ENCODE peak calls at places on chromosomes 3 and 15, in five cellular contexts. M is H9, C is mesenchymal stem cell, K is neuronal stem cell, S is H1. T is an unnamed sample.

GRCh38 chr15:97759363-97759762 is 201.1 kb upstream of the ARRDC4 start:
- DNase-seq in S (no peak), C (peak), M (no peak), K (no peak), T (no peak)

GRCh38 chr3:80770106-80771079 is 991.1 kb downstream of the GBE1 start:
- DNase-seq in C (no peak), K (no peak), M (no peak), S (no peak), T (peak)

GRCh38 chr3:152019516-152019915 is 146.1 kb downstream of the SUCNR1 start:
- DNase-seq in M (no peak), S (no peak), C (no peak), K (no peak), T (peak)

GRCh38 chr3:113404637-113405036 is 36.7 kb downstream of the CFAP44 start:
- DNase-seq in K (no peak), M (no peak), C (no peak), S (no peak), T (no peak)

GRCh38 chr3:30355622-30356021 is 250.8 kb upstream of the TGFBR2 start:
- DNase-seq in K (no peak), C (no peak), M (no peak), S (no peak), T (no peak)

GRCh38 chr15:31360843-31361763 is 34.5 kb downstream of the KLF13 start:
- DNase-seq in C (no peak), K (no peak), S (no peak), M (no peak), T (no peak)

GRCh38 chr15:26773917-26774316 is 1.1 kb upstream of the GABRB3 start:
- DNase-seq in M (peak), S (no peak), C (no peak), K (peak), T (no peak)

GRCh38 chr15:54273928-54274327 is 295.7 kb downstream of the UNC13C start:
- DNase-seq in K (no peak), S (no peak), C (no peak), M (no peak), T (no peak)

GRCh38 chr3:71537211-71537611 is 46.3 kb downstream of the FOXP1 start:
- DNase-seq in C (peak), K (peak), S (no peak), M (no peak), T (peak)

GRCh38 chr3:80017369-80017768 is 249.6 kb upstream of the ROBO1 start:
- DNase-seq in M (no peak), S (no peak), C (no peak), K (no peak), T (no peak)

GRCh38 chr3:178193846-178194245 is 342.4 kb upstream of the KCNMB2 start:
- DNase-seq in S (no peak), K (no peak), M (no peak), C (no peak), T (no peak)

GRCh38 chr3:4313606-4314308 is 10.6 kb downstream of the SETMAR start:
- DNase-seq in S (no peak), K (no peak), C (no peak), M (no peak), T (no peak)

GRCh38 chr15:94174399-94174802 is 57.0 kb upstream of the MCTP2 start:
- DNase-seq in M (no peak), K (no peak), S (no peak), C (peak), T (no peak)

GRCh38 chr15:99095626-99096025 is 9.3 kb upstream of the SYNM start:
- DNase-seq in S (no peak), C (no peak), K (no peak), M (no peak), T (no peak)

GRCh38 chr3:86914651-86915050 is 76.3 kb downstream of the VGLL3 start:
- DNase-seq in S (no peak), K (no peak), C (no peak), M (no peak), T (no peak)

GRCh38 chr3:32048487-32049174 is 57.8 kb upstream of the GPD1L start:
- DNase-seq in C (no peak), S (no peak), M (no peak), K (no peak), T (no peak)

GRCh38 chr3:9402410-9403228 is 5.2 kb downstream of the SETD5 start:
- DNase-seq in C (peak), M (peak), S (peak), K (peak), T (peak)

GRCh38 chr3:101902041-101902440 is 52.7 kb downstream of the NFKBIZ start:
- DNase-seq in S (no peak), M (no peak), C (peak), K (no peak), T (peak)

GRCh38 chr3:98732239-98733054 is 30.7 kb upstream of the ST3GAL6 start:
- DNase-seq in S (peak), M (peak), C (peak), K (peak), T (peak)

GRCh38 chr3:111246967-111247760 is 175.5 kb downstream of the NECTIN3 start:
- DNase-seq in C (peak), S (no peak), M (no peak), K (no peak), T (no peak)

GRCh38 chr15:89448825-89449224 is 47.6 kb downstream of the RHCG start:
- DNase-seq in S (peak), K (no peak), M (no peak), C (no peak), T (no peak)

GRCh38 chr15:68209735-68210408 is 4.7 kb upstream of the CALML4 start:
- DNase-seq in M (no peak), K (no peak), S (no peak), C (no peak), T (no peak)

GRCh38 chr3:138072816-138073215 is 42.6 kb downstream of the DZIP1L start:
- DNase-seq in S (no peak), K (no peak), C (no peak), M (peak), T (no peak)

GRCh38 chr3:51381333-51381705 is 3.8 kb upstream of the MANF start:
- DNase-seq in S (no peak), C (no peak), M (no peak), K (no peak), T (no peak)

GRCh38 chr15:77420610-77421369 is at the start of gene HMG20A:
- DNase-seq in S (peak), K (peak), M (peak), C (peak), T (peak)
- H3K18ac ChIP-seq in S (peak), K (peak), M (peak), C (peak), T (peak)

GRCh38 chr15:73321496-73322344 is 47.0 kb downstream of the HCN4 start:
- DNase-seq in C (no peak), M (no peak), K (no peak), S (no peak), T (no peak)

GRCh38 chr15:73320619-73321180 is 48.1 kb downstream of the HCN4 start:
- DNase-seq in K (no peak), S (no peak), C (no peak), M (no peak), T (no peak)

GRCh38 chr15:73319460-73320245 is 49.1 kb downstream of the HCN4 start:
- DNase-seq in M (no peak), S (no peak), C (no peak), K (no peak), T (no peak)

GRCh38 chr15:73318463-73319351 is 50.1 kb downstream of the HCN4 start:
- DNase-seq in K (peak), M (peak), S (peak), C (no peak), T (no peak)

DNA sequence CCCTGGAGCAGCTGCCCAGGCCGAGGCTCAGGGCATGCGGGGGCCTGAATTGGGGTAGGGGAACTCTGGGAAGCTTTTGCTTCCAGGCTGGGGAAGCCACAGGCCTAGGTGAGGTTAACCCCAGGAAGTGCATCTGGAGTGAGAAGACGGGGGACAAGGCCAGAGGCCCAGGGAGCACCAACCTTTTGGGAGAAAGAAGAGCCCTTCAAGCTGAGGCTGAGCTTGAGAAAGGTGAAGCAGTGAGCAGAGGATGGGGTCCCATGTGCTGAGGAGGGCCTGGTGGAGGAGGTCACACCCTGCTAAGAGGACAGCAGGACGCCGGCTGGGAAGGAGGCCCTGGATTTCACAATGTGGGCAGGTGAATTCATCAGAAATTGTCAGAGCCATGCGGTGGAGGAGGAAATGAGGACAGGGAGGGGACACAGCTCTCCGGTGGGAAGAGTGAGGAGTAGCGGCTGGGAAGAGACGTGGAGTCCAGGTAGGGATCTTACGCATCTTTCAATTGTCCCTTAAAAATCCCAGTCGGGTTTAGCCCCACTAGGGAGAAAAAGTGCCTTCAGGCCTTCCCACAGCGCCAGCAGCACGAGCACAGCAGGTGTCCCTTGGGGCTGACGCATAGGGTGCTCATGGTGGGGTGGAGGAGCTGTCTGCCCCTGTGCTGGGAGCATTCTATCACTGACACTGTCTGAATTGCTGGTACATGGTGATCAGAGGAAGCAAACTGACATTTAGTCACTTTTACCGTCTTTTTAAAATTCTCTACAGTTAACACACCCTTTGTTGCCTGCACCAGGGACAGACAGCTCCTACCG is 50.9 kb downstream of the HCN4 start:
- DNase-seq in M (peak), S (no peak), K (no peak), C (no peak), T (peak)
- H2BK12ac ChIP-seq in M (no peak), S (peak), K (no peak), C (no peak), T (no peak)

GRCh38 chr15:74038707-74039655 is 43.4 kb downstream of the GOLGA6A start:
- DNase-seq in C (peak), S (no peak), K (no peak), M (no peak), T (no peak)

GRCh38 chr15:74037171-74038117 is 42.9 kb downstream of the PML start:
- DNase-seq in C (no peak), M (no peak), K (no peak), S (no peak), T (no peak)

GRCh38 chr15:74040115-74040850 is 42.1 kb downstream of the GOLGA6A start:
- DNase-seq in M (peak), S (no peak), K (no peak), C (peak), T (peak)

GRCh38 chr15:74041311-74041756 is 41.0 kb downstream of the GOLGA6A start:
- DNase-seq in S (no peak), C (no peak), K (no peak), M (no peak), T (no peak)

GRCh38 chr15:74039656-74040010 is 42.7 kb downstream of the GOLGA6A start:
- DNase-seq in C (no peak), M (no peak), S (no peak), K (no peak), T (no peak)
- H3K23ac ChIP-seq in C (no peak), M (no peak), S (no peak), K (no peak), T (no peak)

DNA sequence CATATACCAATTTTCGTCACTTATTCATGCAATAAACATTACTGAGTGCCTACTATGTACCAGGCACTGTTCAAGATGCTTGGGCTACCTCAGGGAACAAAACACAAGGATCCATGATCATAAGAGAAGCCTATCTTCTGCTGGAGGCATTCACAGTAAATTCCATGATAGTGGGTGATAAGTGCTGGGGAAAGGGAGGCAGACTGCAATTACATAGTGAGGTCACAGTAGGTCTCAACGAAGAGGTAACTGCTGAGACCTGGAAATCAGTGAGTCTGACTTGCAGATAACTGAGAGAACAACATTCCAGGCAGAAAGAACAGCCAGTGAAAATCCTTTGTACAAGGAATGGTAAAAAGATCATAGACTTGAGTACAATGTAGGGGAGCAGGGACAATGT is 33.6 kb downstream of the RAF1 start:
- DNase-seq in S (no peak), K (no peak), C (no peak), M (no peak), T (peak)
- H3K18ac ChIP-seq in S (no peak), K (no peak), C (no peak), M (no peak), T (no peak)

GRCh38 chr3:63069780-63070540 is 194.7 kb upstream of the CADPS start:
- DNase-seq in S (no peak), M (no peak), C (no peak), K (no peak), T (no peak)
- H2BK12ac ChIP-seq in S (no peak), M (no peak), C (no peak), K (no peak), T (no peak)

GRCh38 chr3:16528111-16528510 is 14.6 kb upstream of the RFTN1 start:
- DNase-seq in C (no peak), K (no peak), S (no peak), M (no peak), T (no peak)
- H3K23ac ChIP-seq in C (no peak), K (no peak), S (no peak), M (no peak), T (no peak)

DNA sequence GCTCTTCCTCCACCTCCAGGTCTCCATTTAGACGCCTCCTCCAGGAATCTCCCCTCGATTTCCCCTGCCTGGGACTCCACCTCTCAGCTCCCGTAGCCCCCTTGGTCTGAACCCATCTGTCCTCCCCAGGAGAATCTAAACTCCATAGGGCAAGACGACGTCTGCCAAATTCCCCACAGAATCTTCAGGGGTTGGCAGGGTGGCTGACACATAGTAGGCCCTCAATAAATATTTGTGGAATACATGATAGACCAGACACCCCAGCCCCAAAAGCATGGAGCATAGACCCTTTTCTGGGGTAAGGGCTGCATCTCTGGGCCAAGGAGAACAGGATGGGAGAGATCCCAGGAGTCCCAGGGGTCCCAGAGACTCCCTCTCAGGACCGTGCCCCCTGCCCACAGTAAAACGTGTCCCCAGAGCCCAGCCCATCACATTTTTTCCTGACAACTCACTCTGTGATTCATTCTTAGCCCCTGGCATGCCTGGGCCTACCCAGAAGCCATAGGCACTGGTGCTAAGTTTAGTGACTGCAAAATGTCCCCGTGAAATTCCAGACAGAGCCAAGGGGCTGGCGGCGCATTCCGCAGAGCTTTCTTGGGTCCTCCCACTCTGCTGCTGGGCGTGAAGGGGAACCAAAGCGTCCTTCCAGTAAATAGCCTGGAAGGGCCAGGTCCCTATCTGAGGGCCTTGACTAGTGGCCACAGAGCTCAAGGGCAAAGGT is 78.0 kb upstream of the SLC6A6 start:
- DNase-seq in M (no peak), K (no peak), C (peak), S (no peak), T (peak)
- H3K18ac ChIP-seq in M (no peak), K (no peak), C (peak), S (no peak), T (peak)

GRCh38 chr15:66066005-66066404 is 187.5 kb downstream of the MEGF11 start:
- DNase-seq in S (no peak), K (no peak), M (no peak), C (no peak), T (no peak)
- H2BK12ac ChIP-seq in S (peak), K (peak), M (no peak), C (no peak), T (no peak)

GRCh38 chr3:141305436-141305835 is 62.9 kb upstream of the ZBTB38 start:
- DNase-seq in K (no peak), C (peak), M (no peak), S (no peak), T (no peak)
- H3K23ac ChIP-seq in K (no peak), C (no peak), M (no peak), S (no peak), T (no peak)

GRCh38 chr15:58608711-58609110 is 140.8 kb downstream of the ADAM10 start:
- DNase-seq in M (no peak), C (peak), K (no peak), S (no peak), T (no peak)
- H3K18ac ChIP-seq in M (no peak), C (no peak), K (no peak), S (no peak), T (no peak)